ENCODE peak calls at places on chromosomes 16 and 17, in seven cellular contexts. U is GM04504; C is activated gamma-delta T cell treated with anti-CD3 and anti-CD28 coated beads, Interleukin-2, amount 50 U/mL, for 16 hours; X is stimulated activated CD4-positive, alpha-beta T cell treated with anti-CD3 and anti-CD28 coated beads, Interleukin-2, amount 100 ng/mL, for 24 hours; R is natural killer cell; L is BJ; Q is Peyer's patch. V is an unnamed sample.

GRCh38 chr16:78742501-78743283 is 643.2 kb downstream of the WWOX start:
- DNase-seq in R (peak), C (peak), Q (peak), U (no peak), L (no peak), X (peak), V (no peak)

GRCh38 chr16:50941651-50942050 is 199.8 kb downstream of the CYLD start:
- DNase-seq in R (no peak), Q (no peak), C (no peak), L (no peak), X (no peak), U (no peak), V (no peak)

GRCh38 chr17:48637323-48638260 is 11.4 kb upstream of the HOXB9 start:
- DNase-seq in C (no peak), X (no peak), U (peak), L (no peak), Q (no peak), R (no peak), V (no peak)

GRCh38 chr17:3415610-3416009 is 4.4 kb downstream of the OR3A3 start:
- DNase-seq in R (no peak), U (no peak), C (no peak), Q (no peak), X (no peak), L (no peak), V (no peak)

GRCh38 chr16:70572050-70572925 is 48.7 kb downstream of the SF3B3 start:
- DNase-seq in C (no peak), Q (no peak), L (no peak), U (no peak), X (no peak), R (no peak), V (no peak)

GRCh38 chr16:54283735-54284318 is 2.8 kb downstream of the IRX3 start:
- DNase-seq in X (no peak), U (no peak), Q (peak), L (no peak), R (no peak), C (no peak), V (no peak)

GRCh38 chr16:76157629-76158028 is 119.6 kb upstream of the CNTNAP4 start:
- DNase-seq in Q (no peak), R (no peak), U (no peak), L (no peak), C (no peak), X (no peak), V (no peak)

GRCh38 chr17:78588258-78589030 is 11.2 kb upstream of the DNAH17 start:
- DNase-seq in C (no peak), X (no peak), Q (peak), U (no peak), L (no peak), R (no peak), V (no peak)

GRCh38 chr16:86447228-86447627 is 63.1 kb upstream of the FOXF1 start:
- DNase-seq in Q (no peak), U (no peak), R (no peak), X (no peak), L (no peak), C (no peak), V (no peak)

GRCh38 chr17:3798273-3799180 is 2.5 kb downstream of the ITGAE start:
- DNase-seq in U (no peak), R (no peak), Q (peak), X (no peak), L (no peak), C (no peak), V (no peak)

V was measured in AG09319.